ENCODE peak calls at places on chromosomes 1 and 21, in four cellular contexts. One of them, this sample, is unnamed.

GRCh38 chr1:10114746-10115145 is 82.0 kb downstream of the UBE4B start:
- DNase-seq in A549: no peak
- DNase-seq in esophagus squamous epithelium: no peak
- DNase-seq in cardiac fibroblast: no peak
- DNase-seq in this sample: no peak

GRCh38 chr1:81803423-81804103 is 2.8 kb downstream of the ADGRL2 start:
- DNase-seq in A549: no peak
- DNase-seq in esophagus squamous epithelium: no peak
- DNase-seq in cardiac fibroblast: peak
- DNase-seq in this sample: no peak

GRCh38 chr1:41615981-41616380 is 131.5 kb upstream of the EDN2 start:
- DNase-seq in cardiac fibroblast: no peak
- DNase-seq in A549: no peak
- DNase-seq in esophagus squamous epithelium: no peak
- DNase-seq in this sample: no peak

GRCh38 chr1:25134801-25135585 is 97.3 kb downstream of the SYF2 start:
- DNase-seq in esophagus squamous epithelium: no peak
- DNase-seq in A549: no peak
- DNase-seq in cardiac fibroblast: no peak
- DNase-seq in this sample: no peak

GRCh38 chr1:166907763-166908162 is 31.7 kb upstream of the TADA1 start:
- DNase-seq in A549: no peak
- DNase-seq in cardiac fibroblast: no peak
- DNase-seq in esophagus squamous epithelium: no peak
- DNase-seq in this sample: peak

GRCh38 chr1:22641906-22642636 is 1.4 kb upstream of the C1QC start:
- DNase-seq in esophagus squamous epithelium: no peak
- DNase-seq in cardiac fibroblast: peak
- DNase-seq in A549: peak
- DNase-seq in this sample: peak

GRCh38 chr1:232238009-232238408 is 391.9 kb downstream of the SIPA1L2 start:
- DNase-seq in A549: no peak
- DNase-seq in esophagus squamous epithelium: no peak
- DNase-seq in cardiac fibroblast: no peak
- DNase-seq in this sample: no peak

GRCh38 chr21:36245649-36246048 is 74.3 kb upstream of the MORC3 start:
- DNase-seq in esophagus squamous epithelium: no peak
- DNase-seq in A549: no peak
- DNase-seq in cardiac fibroblast: no peak
- DNase-seq in this sample: no peak

GRCh38 chr21:46213620-46214286 is 14.8 kb downstream of the LSS start:
- DNase-seq in A549: no peak
- DNase-seq in cardiac fibroblast: no peak
- DNase-seq in esophagus squamous epithelium: no peak
- DNase-seq in this sample: no peak

GRCh38 chr1:218804014-218804785 is 369.5 kb upstream of the LYPLAL1 start:
- DNase-seq in A549: no peak
- DNase-seq in cardiac fibroblast: no peak
- DNase-seq in esophagus squamous epithelium: no peak
- DNase-seq in this sample: no peak

GRCh38 chr1:84379128-84379527 is 19.2 kb upstream of the DNASE2B start:
- DNase-seq in cardiac fibroblast: peak
- DNase-seq in esophagus squamous epithelium: no peak
- DNase-seq in A549: no peak
- DNase-seq in this sample: no peak

GRCh38 chr1:75092141-75092540 is 42.0 kb upstream of the LHX8 start:
- DNase-seq in A549: no peak
- DNase-seq in cardiac fibroblast: no peak
- DNase-seq in esophagus squamous epithelium: no peak
- DNase-seq in this sample: peak

GRCh38 chr1:54528613-54529012 is 19.4 kb upstream of the ACOT11 start:
- DNase-seq in A549: no peak
- DNase-seq in esophagus squamous epithelium: no peak
- DNase-seq in cardiac fibroblast: no peak
- DNase-seq in this sample: no peak

GRCh38 chr21:46559291-46559983 is 45.4 kb downstream of the S100B start:
- DNase-seq in A549: no peak
- DNase-seq in esophagus squamous epithelium: no peak
- DNase-seq in cardiac fibroblast: no peak
- DNase-seq in this sample: peak

GRCh38 chr1:231337043-231337471 is 595 bp downstream of the EXOC8 start:
- DNase-seq in cardiac fibroblast: no peak
- DNase-seq in A549: no peak
- DNase-seq in esophagus squamous epithelium: no peak
- DNase-seq in this sample: no peak

GRCh38 chr1:85553936-85554335 is 26.6 kb upstream of the CCN1 start:
- DNase-seq in cardiac fibroblast: no peak
- DNase-seq in A549: no peak
- DNase-seq in esophagus squamous epithelium: no peak
- DNase-seq in this sample: no peak

GRCh38 chr1:84620720-84621313 is 46.6 kb upstream of the CTBS start:
- DNase-seq in A549: peak
- DNase-seq in cardiac fibroblast: peak
- DNase-seq in esophagus squamous epithelium: no peak
- DNase-seq in this sample: peak

GRCh38 chr1:178284059-178284458 is 190.2 kb downstream of the RASAL2 start:
- DNase-seq in esophagus squamous epithelium: no peak
- DNase-seq in cardiac fibroblast: no peak
- DNase-seq in A549: no peak
- DNase-seq in this sample: no peak

GRCh38 chr1:175192111-175192629 is 406 bp downstream of the KIAA0040 start:
- DNase-seq in esophagus squamous epithelium: no peak
- DNase-seq in A549: no peak
- DNase-seq in cardiac fibroblast: peak
- DNase-seq in this sample: peak

GRCh38 chr21:29914326-29914725 is 25.5 kb downstream of the GRIK1 start:
- DNase-seq in cardiac fibroblast: no peak
- DNase-seq in A549: no peak
- DNase-seq in esophagus squamous epithelium: no peak
- DNase-seq in this sample: no peak

GRCh38 chr1:182588460-182589396 is at the start of gene RNASEL:
- DNase-seq in esophagus squamous epithelium: no peak
- DNase-seq in cardiac fibroblast: peak
- DNase-seq in A549: peak
- DNase-seq in this sample: peak

GRCh38 chr1:241356519-241357365 is at the start of gene RGS7:
- DNase-seq in cardiac fibroblast: peak
- DNase-seq in A549: peak
- DNase-seq in esophagus squamous epithelium: no peak
- DNase-seq in this sample: peak

GRCh38 chr1:231508941-231509340 is 19.5 kb upstream of the TSNAX start:
- DNase-seq in esophagus squamous epithelium: no peak
- DNase-seq in A549: no peak
- DNase-seq in cardiac fibroblast: no peak
- DNase-seq in this sample: no peak

GRCh38 chr1:63575340-63575826 is 17.8 kb upstream of the PGM1 start:
- DNase-seq in esophagus squamous epithelium: no peak
- DNase-seq in cardiac fibroblast: peak
- DNase-seq in A549: no peak
- DNase-seq in this sample: peak

GRCh38 chr1:76395059-76395458 is 320.5 kb downstream of the ST6GALNAC3 start:
- DNase-seq in A549: no peak
- DNase-seq in cardiac fibroblast: no peak
- DNase-seq in esophagus squamous epithelium: no peak
- DNase-seq in this sample: peak

GRCh38 chr1:152227310-152227928 is 3.4 kb upstream of the HRNR start:
- DNase-seq in cardiac fibroblast: peak
- DNase-seq in A549: no peak
- DNase-seq in esophagus squamous epithelium: no peak
- DNase-seq in this sample: no peak

DNA sequence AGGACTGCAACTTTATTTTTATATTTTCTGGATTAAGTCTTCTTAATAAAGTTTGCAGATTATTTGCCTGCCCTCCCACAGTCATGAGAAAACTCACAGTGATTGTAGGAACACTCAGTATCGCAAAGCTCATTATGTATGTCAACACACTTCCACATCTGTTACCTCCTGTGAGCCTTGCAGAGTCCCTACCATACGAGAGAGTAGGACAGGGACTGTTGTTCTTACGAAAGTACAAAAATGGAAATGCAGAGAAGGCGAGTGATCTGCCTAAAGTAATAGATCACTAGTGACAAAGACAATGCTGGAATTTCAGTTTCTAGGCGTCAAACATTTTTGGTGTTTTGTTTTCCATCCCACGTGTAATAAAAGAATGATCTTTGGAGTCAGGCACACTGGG is 131.7 kb downstream of the SYT2 start:
- DNase-seq in esophagus squamous epithelium: no peak
- DNase-seq in cardiac fibroblast: no peak
- DNase-seq in A549: no peak
- DNase-seq in this sample: no peak
- H3K4me3 ChIP-seq in esophagus squamous epithelium: no peak
- H3K4me3 ChIP-seq in cardiac fibroblast: no peak
- H3K4me3 ChIP-seq in A549: no peak
- H3K4me3 ChIP-seq in this sample: no peak

DNA sequence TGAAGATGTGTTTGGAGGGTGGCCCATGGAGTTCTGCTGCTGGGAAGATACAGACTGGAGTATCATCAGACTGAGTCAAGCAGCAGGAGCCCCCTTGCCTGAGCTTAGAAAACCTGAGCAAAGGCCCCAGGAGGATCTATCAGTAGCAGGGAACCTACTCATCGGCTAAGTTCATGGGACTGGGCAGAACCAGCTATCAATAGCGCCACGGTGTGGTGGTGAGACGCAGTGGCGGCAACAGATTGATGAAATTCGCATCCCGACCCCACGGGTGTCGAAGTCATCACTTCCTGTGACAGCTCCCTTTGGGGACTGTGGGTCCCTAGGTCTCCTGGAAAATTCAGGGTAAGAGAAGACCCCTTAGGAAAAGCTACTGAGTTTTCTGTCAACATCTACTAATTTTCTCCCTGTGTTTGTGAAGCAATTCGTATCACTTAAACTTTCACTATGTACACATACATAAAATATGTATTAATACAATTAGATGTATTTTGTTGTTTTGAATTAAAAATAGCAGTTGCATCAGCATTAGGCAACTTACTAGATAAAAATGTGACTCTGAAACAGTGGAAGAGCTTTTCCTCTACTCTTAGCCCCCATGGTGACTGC is 7.1 kb upstream of the CACNA1S start:
- DNase-seq in cardiac fibroblast: peak
- DNase-seq in esophagus squamous epithelium: no peak
- DNase-seq in A549: peak
- DNase-seq in this sample: peak
- H3K4me3 ChIP-seq in cardiac fibroblast: no peak
- H3K4me3 ChIP-seq in esophagus squamous epithelium: no peak
- H3K4me3 ChIP-seq in A549: no peak
- H3K4me3 ChIP-seq in this sample: no peak

GRCh38 chr21:33057385-33057940 is 12.5 kb upstream of the OLIG1 start:
- DNase-seq in cardiac fibroblast: no peak
- DNase-seq in esophagus squamous epithelium: no peak
- DNase-seq in A549: no peak
- DNase-seq in this sample: no peak
- H3K4me3 ChIP-seq in cardiac fibroblast: no peak
- H3K4me3 ChIP-seq in esophagus squamous epithelium: no peak
- H3K4me3 ChIP-seq in A549: no peak
- H3K4me3 ChIP-seq in this sample: no peak

GRCh38 chr1:40395211-40396175 is 22.0 kb downstream of the SMAP2 start:
- DNase-seq in esophagus squamous epithelium: no peak
- DNase-seq in cardiac fibroblast: no peak
- DNase-seq in A549: no peak
- DNase-seq in this sample: no peak
- H3K4me3 ChIP-seq in esophagus squamous epithelium: no peak
- H3K4me3 ChIP-seq in cardiac fibroblast: no peak
- H3K4me3 ChIP-seq in A549: no peak
- H3K4me3 ChIP-seq in this sample: peak

GRCh38 chr1:27940297-27940696 is 5.5 kb downstream of the SMPDL3B start:
- DNase-seq in esophagus squamous epithelium: no peak
- DNase-seq in cardiac fibroblast: peak
- DNase-seq in A549: peak
- DNase-seq in this sample: peak
- H3K4me3 ChIP-seq in esophagus squamous epithelium: no peak
- H3K4me3 ChIP-seq in cardiac fibroblast: no peak
- H3K4me3 ChIP-seq in A549: no peak
- H3K4me3 ChIP-seq in this sample: no peak

DNA sequence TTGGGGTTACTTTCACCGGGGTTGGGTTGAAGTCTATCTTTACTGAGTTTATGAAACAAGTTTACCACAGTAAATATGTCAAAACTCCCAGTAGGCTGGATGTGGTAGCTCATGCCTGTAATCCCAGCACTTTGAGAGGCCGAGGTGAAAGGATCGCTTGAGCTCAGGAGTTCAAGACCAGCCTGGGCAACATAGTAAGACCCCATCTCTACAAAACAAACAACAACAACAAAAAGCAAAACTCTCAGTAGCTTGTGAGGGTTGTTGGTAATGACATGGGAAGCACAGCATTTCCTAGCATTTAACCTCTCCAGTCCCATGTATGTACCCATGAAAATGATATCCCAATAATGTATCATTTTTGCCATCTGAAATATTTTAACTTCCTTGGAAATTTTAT is 34.7 kb downstream of the GJA5 start:
- DNase-seq in A549: no peak
- DNase-seq in cardiac fibroblast: no peak
- DNase-seq in esophagus squamous epithelium: no peak
- DNase-seq in this sample: no peak
- H3K4me3 ChIP-seq in A549: no peak
- H3K4me3 ChIP-seq in cardiac fibroblast: no peak
- H3K4me3 ChIP-seq in esophagus squamous epithelium: no peak
- H3K4me3 ChIP-seq in this sample: no peak

GRCh38 chr1:100279358-100279923 is 13.4 kb downstream of the RTCA start:
- DNase-seq in cardiac fibroblast: no peak
- DNase-seq in A549: no peak
- DNase-seq in esophagus squamous epithelium: no peak
- DNase-seq in this sample: no peak
- H3K4me3 ChIP-seq in cardiac fibroblast: no peak
- H3K4me3 ChIP-seq in A549: no peak
- H3K4me3 ChIP-seq in esophagus squamous epithelium: no peak
- H3K4me3 ChIP-seq in this sample: no peak

GRCh38 chr1:48773133-48773532 is 3.6 kb downstream of the BEND5 start:
- DNase-seq in esophagus squamous epithelium: no peak
- DNase-seq in cardiac fibroblast: no peak
- DNase-seq in A549: no peak
- DNase-seq in this sample: peak

GRCh38 chr1:48772221-48772620 is 4.5 kb downstream of the BEND5 start:
- DNase-seq in A549: no peak
- DNase-seq in esophagus squamous epithelium: no peak
- DNase-seq in cardiac fibroblast: no peak
- DNase-seq in this sample: no peak

GRCh38 chr1:48777219-48777895 is 666 bp upstream of the BEND5 start:
- DNase-seq in cardiac fibroblast: no peak
- DNase-seq in A549: no peak
- DNase-seq in esophagus squamous epithelium: no peak
- DNase-seq in this sample: no peak

GRCh38 chr1:48776400-48777218 is at the start of gene BEND5:
- DNase-seq in cardiac fibroblast: peak
- DNase-seq in A549: no peak
- DNase-seq in esophagus squamous epithelium: no peak
- DNase-seq in this sample: no peak

GRCh38 chr1:48775817-48776399 is 783 bp downstream of the BEND5 start:
- DNase-seq in esophagus squamous epithelium: no peak
- DNase-seq in cardiac fibroblast: no peak
- DNase-seq in A549: no peak
- DNase-seq in this sample: no peak
- H3K4me3 ChIP-seq in esophagus squamous epithelium: peak
- H3K4me3 ChIP-seq in cardiac fibroblast: peak
- H3K4me3 ChIP-seq in A549: no peak
- H3K4me3 ChIP-seq in this sample: peak